ENCODE peak calls at places on chromosome 4, in five cellular contexts. I is endothelial cell, M is AG20443, C is renal cortical epithelial cell, D is ELR. E is an unnamed sample.

GRCh38 chr4:185887125-185887524 is 75.1 kb upstream of the SORBS2 start:
- DNase-seq in I (no peak), M (no peak), C (no peak), D (no peak), E (no peak)

GRCh38 chr4:105350859-105351494 is 122.9 kb downstream of the PPA2 start:
- DNase-seq in I (no peak), M (no peak), C (peak; percentile 69), D (peak; percentile 7), E (no peak)

GRCh38 chr4:39456946-39457763 is 1.6 kb downstream of the RPL9 start:
- DNase-seq in I (no peak), M (no peak), C (no peak), D (no peak), E (no peak)

GRCh38 chr4:1720163-1720983 is 750 bp downstream of the TMEM129 start:
- DNase-seq in I (peak; percentile 61), M (peak; percentile 68), C (no peak), D (peak; percentile 58), E (no peak)

GRCh38 chr4:8167291-8167690 is 8.7 kb upstream of the ABLIM2 start:
- DNase-seq in I (no peak), M (no peak), C (no peak), D (no peak), E (no peak)

GRCh38 chr4:44996276-44996845 is 270.0 kb upstream of the GNPDA2 start:
- DNase-seq in I (no peak), M (no peak), C (peak; percentile 6), D (no peak), E (no peak)

GRCh38 chr4:92825186-92825715 is 521.5 kb downstream of the GRID2 start:
- DNase-seq in I (no peak), M (no peak), C (no peak), D (no peak), E (peak; percentile 98)

GRCh38 chr4:27692098-27692679 is 831.5 kb downstream of the STIM2 start:
- DNase-seq in I (peak; percentile 12), M (no peak), C (peak; percentile 44), D (peak; percentile 77), E (peak; percentile 64)

GRCh38 chr4:16516796-16517413 is 290.6 kb upstream of the TAPT1 start:
- DNase-seq in I (no peak), M (peak; percentile 65), C (peak; percentile 25), D (peak; percentile 58), E (no peak)

GRCh38 chr4:65671402-65671801 is 1.1 kb upstream of the EPHA5 start:
- DNase-seq in I (no peak), M (no peak), C (no peak), D (no peak), E (peak; percentile 10)

GRCh38 chr4:181952478-181952877 is 290.7 kb upstream of the TENM3 start:
- DNase-seq in I (no peak), M (peak; percentile 64), C (peak; percentile 86), D (peak; percentile 83), E (peak; percentile 91)

GRCh38 chr4:112735474-112735951 is 98.6 kb downstream of the LARP7 start:
- DNase-seq in I (no peak), M (no peak), C (no peak), D (peak; percentile 36), E (peak; percentile 43)

GRCh38 chr4:123554819-123555499 is 158.4 kb downstream of the SPRY1 start:
- DNase-seq in I (no peak), M (no peak), C (no peak), D (no peak), E (no peak)

GRCh38 chr4:15717126-15717525 is 14.3 kb downstream of the BST1 start:
- DNase-seq in I (no peak), M (peak; percentile 67), C (peak; percentile 47), D (peak; percentile 70), E (no peak)

GRCh38 chr4:150072906-150073714 is 5.1 kb upstream of the DCLK2 start:
- DNase-seq in I (no peak), M (peak; percentile 75), C (peak; percentile 65), D (peak; percentile 47), E (peak; percentile 38)

GRCh38 chr4:1024882-1025552 is 13.6 kb downstream of the FGFRL1 start:
- DNase-seq in I (no peak), M (no peak), C (no peak), D (no peak), E (no peak)

GRCh38 chr4:177163532-177163931 is 146.1 kb upstream of the NEIL3 start:
- DNase-seq in I (no peak), M (no peak), C (peak; percentile 64), D (peak; percentile 30), E (no peak)

E was measured in bronchial epithelial cell.